ENCODE peak calls at places on chromosome 22, in eight cellular contexts. J is brain microvascular endothelial cell, N is A549, M is transverse colon, C is breast epithelium, H is astrocyte of the cerebellum, O is GM20000, I is nephron progenitor cell. E is an unnamed sample.

GRCh38 chr22:41290262-41291221 is 4.6 kb upstream of the RANGAP1 start:
- DNase-seq in J (peak), N (no peak), M (no peak), C (no peak), H (peak), O (no peak), I (peak), E (no peak)

GRCh38 chr22:40250608-40251007 is 72.9 kb downstream of the TNRC6B start:
- DNase-seq in J (no peak), N (no peak), M (no peak), C (no peak), H (no peak), O (peak), I (no peak), E (peak)

GRCh38 chr22:19065298-19065859 is 56.8 kb downstream of the DGCR2 start:
- DNase-seq in J (no peak), N (no peak), M (no peak), C (no peak), H (no peak), O (no peak), I (no peak), E (no peak)

GRCh38 chr22:39117585-39118191 is 20.6 kb downstream of the APOBEC3H start:
- DNase-seq in J (peak), N (peak), M (peak), C (no peak), H (peak), O (peak), I (peak), E (peak)

GRCh38 chr22:40588726-40589125 is 47.8 kb downstream of the MRTFA start:
- DNase-seq in J (peak), N (no peak), M (no peak), C (no peak), H (no peak), O (no peak), I (no peak), E (no peak)

GRCh38 chr22:40182231-40182835 is 4.6 kb downstream of the TNRC6B start:
- DNase-seq in J (no peak), N (no peak), M (no peak), C (no peak), H (no peak), O (no peak), I (no peak), E (no peak)

GRCh38 chr22:37498289-37498909 is 12.2 kb upstream of the MFNG start:
- DNase-seq in J (no peak), N (peak), M (peak), C (no peak), H (no peak), O (peak), I (peak), E (peak)

GRCh38 chr22:21978564-21979386 is 3.8 kb downstream of the TOP3B start:
- DNase-seq in J (no peak), N (no peak), M (no peak), C (no peak), H (no peak), O (no peak), I (no peak), E (no peak)

GRCh38 chr22:27474711-27475547 is 326.6 kb downstream of the MN1 start:
- DNase-seq in J (peak), N (peak), M (no peak), C (peak), H (peak), O (no peak), I (no peak), E (no peak)

GRCh38 chr22:46823248-46823647 is 60.8 kb downstream of the TBC1D22A start:
- DNase-seq in J (no peak), N (no peak), M (no peak), C (no peak), H (no peak), O (no peak), I (no peak), E (no peak)

GRCh38 chr22:44309137-44309536 is 3.6 kb downstream of the SHISAL1 start:
- DNase-seq in J (peak), N (peak), M (peak), C (no peak), H (peak), O (no peak), I (no peak), E (peak)

GRCh38 chr22:17430298-17430900 is 61.1 kb downstream of the CECR2 start:
- DNase-seq in J (peak), N (no peak), M (no peak), C (no peak), H (no peak), O (no peak), I (no peak), E (no peak)

GRCh38 chr22:20025401-20026203 is 4.7 kb downstream of the TANGO2 start:
- DNase-seq in J (no peak), N (no peak), M (no peak), C (no peak), H (no peak), O (no peak), I (no peak), E (no peak)

GRCh38 chr22:34800265-34800664 is 265.7 kb upstream of the ISX start:
- DNase-seq in J (no peak), N (no peak), M (no peak), C (peak), H (peak), O (no peak), I (peak), E (no peak)

GRCh38 chr22:26656896-26657851 is at the start of gene MIAT:
- DNase-seq in J (peak), N (no peak), M (peak), C (no peak), H (no peak), O (peak), I (peak), E (peak)

GRCh38 chr22:40491990-40492631 is 121.7 kb downstream of the SGSM3 start:
- DNase-seq in J (peak), N (no peak), M (no peak), C (no peak), H (no peak), O (peak), I (no peak), E (no peak)

GRCh38 chr22:38316340-38317236 is 645 bp downstream of the CSNK1E start:
- DNase-seq in J (no peak), N (no peak), M (peak), C (peak), H (no peak), O (peak), I (peak), E (peak)

GRCh38 chr22:46582281-46582811 is 37.8 kb upstream of the GRAMD4 start:
- DNase-seq in J (no peak), N (no peak), M (peak), C (no peak), H (no peak), O (no peak), I (no peak), E (no peak)

GRCh38 chr22:46079861-46080821 is 70.2 kb upstream of the PPARA start:
- DNase-seq in J (no peak), N (no peak), M (peak), C (peak), H (no peak), O (no peak), I (no peak), E (no peak)

GRCh38 chr22:45709004-45709739 is 37.5 kb downstream of the ATXN10 start:
- DNase-seq in J (no peak), N (peak), M (no peak), C (no peak), H (peak), O (no peak), I (no peak), E (peak)

GRCh38 chr22:47795477-47796127 is 1033.2 kb downstream of the TBC1D22A start:
- DNase-seq in J (no peak), N (no peak), M (no peak), C (no peak), H (no peak), O (no peak), I (no peak), E (no peak)

GRCh38 chr22:42788021-42788420 is 67.4 kb upstream of the A4GALT start:
- DNase-seq in J (no peak), N (no peak), M (no peak), C (no peak), H (no peak), O (no peak), I (no peak), E (no peak)

GRCh38 chr22:42786606-42787356 is 66.1 kb upstream of the A4GALT start:
- DNase-seq in J (no peak), N (no peak), M (no peak), C (no peak), H (no peak), O (no peak), I (no peak), E (no peak)

GRCh38 chr22:42787357-42787736 is 66.7 kb upstream of the A4GALT start:
- DNase-seq in J (no peak), N (no peak), M (no peak), C (no peak), H (no peak), O (no peak), I (no peak), E (no peak)

GRCh38 chr22:42788466-42788865 is 67.8 kb upstream of the A4GALT start:
- DNase-seq in J (no peak), N (no peak), M (no peak), C (no peak), H (no peak), O (no peak), I (no peak), E (no peak)

DNA sequence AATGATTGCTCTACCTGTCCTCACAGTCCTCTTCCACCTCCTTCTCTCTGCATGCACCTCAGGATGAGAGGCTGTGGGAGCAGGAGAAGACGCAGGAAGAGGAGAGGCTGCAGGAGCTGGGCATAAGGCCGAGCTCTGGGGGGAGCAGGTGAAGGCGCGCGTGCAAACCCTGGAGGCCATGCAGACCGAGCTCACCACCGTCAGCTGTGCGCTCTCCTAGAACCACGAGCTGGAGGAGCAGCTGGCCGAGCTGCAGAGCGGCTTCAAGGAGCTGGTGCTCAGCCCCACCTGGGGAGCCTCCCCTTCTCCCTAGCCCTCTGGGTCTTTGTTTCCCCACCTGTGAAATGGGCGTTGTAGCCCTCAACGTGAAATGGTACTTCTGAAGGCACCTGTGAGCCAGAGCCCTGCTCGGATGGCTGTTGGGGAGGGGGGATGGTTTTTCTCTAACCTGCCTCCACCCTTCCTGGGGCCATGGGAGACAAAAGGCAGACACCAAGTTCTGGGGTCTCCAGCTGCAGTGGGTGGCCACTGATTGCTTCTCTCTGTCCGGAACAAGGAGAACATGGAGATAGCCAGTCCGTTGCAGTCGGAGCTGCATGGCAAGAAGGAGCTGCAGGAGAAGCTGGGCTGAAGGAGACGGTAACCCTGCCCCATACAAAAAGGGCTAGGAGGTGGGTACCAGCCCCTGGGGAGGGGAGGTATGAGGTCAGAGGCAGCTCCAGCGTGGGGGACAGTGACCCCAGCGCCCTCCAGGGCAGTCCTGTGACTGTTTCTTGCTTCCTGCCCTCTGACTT is 65.2 kb upstream of the A4GALT start:
- DNase-seq in J (no peak), N (no peak), M (no peak), C (no peak), H (no peak), O (no peak), I (no peak), E (no peak)
- TF ChIP-seq CTCF in J (no peak), N (no peak), M (no peak), C (no peak), H (no peak), O (no peak), I (no peak), E (no peak)

GRCh38 chr22:29039148-29039547 is 22.5 kb downstream of the C22orf31 start:
- DNase-seq in J (no peak), N (no peak), M (no peak), C (no peak), H (no peak), O (no peak), I (no peak), E (no peak)

GRCh38 chr22:29043906-29044575 is 17.6 kb downstream of the C22orf31 start:
- DNase-seq in J (peak), N (no peak), M (no peak), C (no peak), H (no peak), O (no peak), I (no peak), E (no peak)

GRCh38 chr22:29037340-29037932 is 24.2 kb downstream of the C22orf31 start:
- DNase-seq in J (no peak), N (no peak), M (no peak), C (no peak), H (no peak), O (no peak), I (no peak), E (no peak)

GRCh38 chr22:29041408-29041807 is 20.2 kb downstream of the C22orf31 start:
- DNase-seq in J (peak), N (no peak), M (no peak), C (no peak), H (peak), O (no peak), I (no peak), E (no peak)

DNA sequence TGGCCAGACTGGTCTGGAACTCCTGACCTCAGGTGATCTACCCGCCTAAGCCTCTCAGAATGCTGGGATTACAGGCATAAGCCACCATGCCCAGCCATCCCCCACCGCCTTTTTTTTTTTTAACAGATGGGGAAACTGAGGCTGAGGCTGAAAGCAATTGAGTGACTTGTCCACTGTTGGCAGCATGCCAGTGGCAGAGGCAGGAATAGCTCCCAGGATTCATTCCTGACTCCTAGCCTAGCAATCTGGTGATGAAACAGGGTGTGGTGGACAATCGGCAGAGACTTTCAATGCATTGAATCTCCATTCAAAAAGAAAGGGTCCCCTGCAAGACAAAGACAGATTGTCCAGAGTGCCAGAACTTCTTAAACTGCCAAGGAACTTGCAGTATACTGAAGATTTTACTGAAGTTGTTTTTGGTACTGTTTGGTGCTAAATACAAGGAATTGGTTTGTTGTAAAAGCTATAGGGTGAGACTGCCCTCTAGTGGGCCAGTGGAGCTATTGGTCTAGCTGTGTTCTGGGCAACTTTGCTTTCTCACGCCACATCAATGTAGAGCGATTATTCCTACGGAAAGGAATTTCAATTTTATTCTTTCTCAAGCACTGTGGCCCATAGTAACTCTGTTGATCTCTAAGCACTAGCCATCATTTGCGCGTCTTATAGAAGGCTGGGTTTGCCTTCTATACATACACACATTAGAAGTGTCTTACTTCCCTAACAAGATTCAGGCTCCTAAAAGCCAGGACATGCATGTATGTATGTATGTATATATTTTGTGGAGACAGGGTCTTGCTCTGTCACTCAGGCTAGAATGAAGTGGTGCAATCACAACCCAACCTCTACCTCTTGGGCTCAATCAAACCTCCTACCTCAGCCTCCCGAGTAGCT is 21.0 kb downstream of the C22orf31 start:
- DNase-seq in J (peak), N (no peak), M (peak), C (peak), H (peak), O (peak), I (peak), E (peak)
- TF ChIP-seq CTCF in J (peak), N (peak), M (peak), C (peak), H (peak), O (peak), I (peak), E (peak)

GRCh38 chr22:28882878-28883656 is at the start of gene ZNRF3:
- DNase-seq in J (peak), N (peak), M (peak), C (peak), H (peak), O (peak), I (peak), E (peak)

GRCh38 chr22:28884754-28885375 is 1.5 kb downstream of the ZNRF3 start:
- DNase-seq in J (no peak), N (no peak), M (no peak), C (no peak), H (no peak), O (no peak), I (peak), E (no peak)

GRCh38 chr22:28883657-28883916 is 215 bp downstream of the ZNRF3 start:
- DNase-seq in J (no peak), N (no peak), M (no peak), C (no peak), H (no peak), O (peak), I (no peak), E (no peak)

GRCh38 chr22:28882545-28882877 is 861 bp upstream of the ZNRF3 start:
- DNase-seq in J (no peak), N (no peak), M (no peak), C (no peak), H (no peak), O (no peak), I (no peak), E (peak)

GRCh38 chr22:28883917-28884753 is 763 bp downstream of the ZNRF3 start:
- DNase-seq in J (peak), N (peak), M (peak), C (peak), H (no peak), O (peak), I (peak), E (peak)
- TF ChIP-seq CTCF in J (no peak), N (no peak), M (no peak), C (no peak), H (no peak), O (no peak), I (no peak), E (peak)

DNA sequence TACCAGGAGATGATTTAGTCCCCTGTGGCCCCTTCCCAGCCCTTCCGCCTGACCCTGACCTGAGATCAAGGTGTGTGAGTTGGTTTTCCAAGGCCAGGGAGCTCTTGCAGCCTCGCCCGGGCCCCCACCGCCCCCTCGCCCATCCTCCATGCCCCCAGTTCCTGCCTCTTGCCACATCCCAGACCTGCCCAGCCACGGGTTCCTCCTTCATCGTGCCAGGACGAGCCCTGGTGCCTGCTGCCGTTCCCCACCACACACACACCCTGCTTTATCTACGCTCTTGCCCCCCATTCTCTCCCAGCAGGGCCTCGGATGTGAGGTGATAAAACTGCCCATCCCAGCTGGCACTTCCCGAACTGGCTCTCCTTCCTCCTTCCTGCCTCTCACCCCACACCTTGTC is 1.4 kb upstream of the LIF start:
- DNase-seq in J (no peak), N (no peak), M (no peak), C (no peak), H (no peak), O (no peak), I (no peak), E (no peak)
- TF ChIP-seq CTCF in J (no peak), N (no peak), M (no peak), C (no peak), H (no peak), O (no peak), I (no peak), E (no peak)

DNA sequence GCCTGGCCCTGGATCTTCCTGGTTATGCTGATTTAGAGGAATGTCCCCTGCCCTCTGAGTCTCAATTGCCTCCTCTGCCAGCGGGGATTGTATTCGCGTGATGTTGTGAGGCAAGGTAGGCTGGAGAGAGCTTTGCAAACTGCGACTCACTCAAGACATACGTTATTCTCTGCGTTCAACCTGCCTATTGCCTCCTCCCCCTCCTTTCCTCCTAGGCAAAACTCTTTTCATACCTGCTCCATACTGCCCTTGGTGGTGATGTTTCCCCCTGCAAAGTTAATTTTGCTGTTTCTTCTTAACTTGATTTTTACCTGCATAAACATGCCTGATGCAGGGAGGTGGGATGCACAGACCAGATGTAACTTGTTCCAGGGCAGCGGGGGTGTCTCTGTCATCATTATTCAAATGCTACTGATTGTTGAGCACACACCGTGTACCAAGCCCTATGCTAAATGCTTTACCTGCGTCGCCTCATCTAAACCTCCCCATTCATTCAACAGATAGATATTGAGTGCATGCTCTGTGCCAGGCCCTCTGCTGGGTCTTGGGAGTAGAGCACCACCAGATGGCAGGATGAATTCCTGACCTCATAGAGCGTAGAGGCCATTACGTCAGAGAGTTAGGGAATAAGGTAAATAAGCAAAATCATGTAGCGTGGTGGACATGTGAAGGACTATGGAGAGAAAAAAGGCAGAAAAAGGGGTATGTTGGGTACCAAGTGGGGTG is 29.0 kb downstream of the SGSM1 start:
- DNase-seq in J (no peak), N (no peak), M (no peak), C (no peak), H (no peak), O (no peak), I (no peak), E (no peak)
- TF ChIP-seq CTCF in J (peak), N (peak), M (peak), C (no peak), H (peak), O (no peak), I (no peak), E (peak)